ENCODE peak calls at places on chromosomes 12 and 14, in six cellular contexts. G, H, Z, X, D and F are unnamed samples.

GRCh38 chr12:109147954-109148353 is 31.6 kb downstream of the ACACB start:
- DNase-seq in X (no peak), D (no peak), H (no peak), Z (no peak), G (no peak), F (no peak)

GRCh38 chr12:26090853-26091510 is 33.9 kb downstream of the BHLHE41 start:
- DNase-seq in G (no peak), H (no peak), Z (no peak), D (peak), X (no peak), F (peak)

GRCh38 chr14:93733646-93734045 is 54.6 kb downstream of the PRIMA1 start:
- DNase-seq in G (no peak), H (no peak), Z (no peak), D (no peak), X (no peak), F (no peak)

GRCh38 chr14:96197969-96198368 is 6.7 kb upstream of the BDKRB2 start:
- DNase-seq in H (no peak), D (no peak), G (no peak), X (no peak), Z (no peak), F (no peak)

GRCh38 chr12:15726757-15727112 is 62.5 kb downstream of the EPS8 start:
- DNase-seq in H (no peak), G (no peak), D (no peak), Z (no peak), X (no peak), F (no peak)

GRCh38 chr14:26163761-26164160 is 434.1 kb downstream of the NOVA1 start:
- DNase-seq in G (peak), H (peak), Z (no peak), X (no peak), D (peak), F (peak)

GRCh38 chr12:130111965-130112496 is 50.2 kb upstream of the FZD10 start:
- DNase-seq in G (no peak), Z (no peak), X (no peak), H (no peak), D (no peak), F (no peak)

GRCh38 chr12:27460471-27460978 is 14.0 kb downstream of the SMCO2 start:
- DNase-seq in H (no peak), G (no peak), D (peak), Z (no peak), X (no peak), F (no peak)

GRCh38 chr12:124448241-124448954 is 119.0 kb downstream of the NCOR2 start:
- DNase-seq in D (no peak), G (no peak), X (no peak), Z (no peak), H (no peak), F (no peak)

GRCh38 chr12:124837958-124838803 is 25.5 kb downstream of the SCARB1 start:
- DNase-seq in D (peak), G (peak), Z (no peak), X (no peak), H (no peak), F (peak)

GRCh38 chr12:58540480-58541299 is 379.6 kb downstream of the LRIG3 start:
- DNase-seq in G (peak), D (peak), X (peak), H (peak), Z (peak), F (peak)
- H2AFZ ChIP-seq in G (no peak), D (peak), X (no peak), H (no peak), Z (no peak), F (no peak)

DNA sequence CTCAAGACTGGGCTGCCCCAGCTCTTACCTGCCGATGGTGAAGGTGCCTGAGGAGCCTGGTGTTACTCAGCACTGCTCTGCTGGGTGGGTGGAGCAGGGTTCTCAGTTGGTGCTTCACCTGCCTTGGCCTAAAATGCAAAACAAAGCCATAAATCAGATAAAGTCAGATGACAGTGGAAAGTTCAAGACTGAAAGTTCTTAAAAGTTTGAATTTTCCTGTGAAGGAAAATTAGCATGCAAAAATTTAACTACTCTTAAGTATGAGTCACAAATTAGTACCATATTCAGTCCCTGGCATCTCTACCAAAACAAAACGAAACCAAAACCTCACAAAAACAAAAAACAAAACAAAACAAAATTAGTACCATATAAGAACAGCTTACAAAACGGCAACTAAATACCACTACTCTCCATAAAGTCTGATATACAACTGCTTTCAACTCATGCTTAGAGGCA is 21.9 kb downstream of the YBX3 start:
- DNase-seq in Z (no peak), D (no peak), G (no peak), H (no peak), X (no peak), F (no peak)
- H4K91ac ChIP-seq in Z (no peak), D (no peak), G (no peak), H (no peak), X (no peak), F (no peak)

GRCh38 chr12:93358058-93358457 is 19.7 kb upstream of the NUDT4 start:
- DNase-seq in D (no peak), X (no peak), Z (no peak), H (no peak), G (no peak), F (no peak)

GRCh38 chr12:93363854-93364297 is 13.8 kb upstream of the NUDT4 start:
- DNase-seq in D (no peak), X (no peak), G (no peak), H (no peak), Z (no peak), F (no peak)

GRCh38 chr12:93361159-93361919 is 16.4 kb upstream of the NUDT4 start:
- DNase-seq in D (peak), H (no peak), X (no peak), Z (no peak), G (no peak), F (peak)

GRCh38 chr12:93356214-93356613 is 21.5 kb upstream of the NUDT4 start:
- DNase-seq in X (no peak), D (no peak), H (no peak), Z (no peak), G (no peak), F (no peak)

DNA sequence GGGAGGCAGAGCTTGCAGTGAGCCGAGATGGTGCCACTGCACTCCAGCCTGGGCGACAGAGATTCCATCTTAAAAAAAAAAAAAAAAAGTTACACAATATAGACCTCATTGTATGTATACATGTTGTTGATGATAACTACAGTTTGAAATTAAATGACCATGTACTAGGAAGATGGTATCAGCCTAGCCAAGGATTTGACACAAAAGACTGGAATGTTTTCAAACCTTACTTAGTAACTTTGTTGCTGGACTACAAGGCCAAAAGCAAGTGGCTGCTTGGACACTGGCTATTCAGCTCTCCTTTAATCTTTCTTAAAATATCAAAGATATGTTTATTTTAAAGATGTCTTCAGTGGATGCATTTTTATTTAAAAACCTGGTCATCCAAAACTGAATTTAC is 18.9 kb upstream of the NUDT4 start:
- DNase-seq in Z (no peak), D (peak), H (no peak), X (no peak), G (no peak), F (peak)
- H2AFZ ChIP-seq in Z (no peak), D (no peak), H (no peak), X (no peak), G (no peak), F (no peak)

GRCh38 chr12:120094485-120094884 is 22.1 kb downstream of the RAB35 start:
- DNase-seq in H (no peak), X (no peak), Z (no peak), D (no peak), G (no peak), F (no peak)
- H4K91ac ChIP-seq in H (no peak), X (peak), Z (no peak), D (no peak), G (no peak), F (no peak)

GRCh38 chr14:22384167-22384549 is 204.9 kb downstream of the DAD1 start:
- DNase-seq in X (no peak), Z (no peak), D (no peak), H (no peak), G (no peak), F (no peak)
- H2AFZ ChIP-seq in X (no peak), Z (no peak), D (no peak), H (no peak), G (no peak), F (no peak)

GRCh38 chr14:65234752-65235361 is 132.5 kb upstream of the MAX start:
- DNase-seq in D (no peak), X (no peak), G (no peak), Z (no peak), H (no peak), F (no peak)
- H4K91ac ChIP-seq in D (peak), X (peak), G (peak), Z (peak), H (no peak), F (peak)